ENCODE peak calls at places on chromosomes 7 and 10, in seven cellular contexts. One of them, this sample, is unnamed.

GRCh38 chr10:46304671-46305429 is 18.1 kb downstream of the ANTXRL start:
- DNase-seq in A549: no peak
- DNase-seq in hepatocyte: no peak
- DNase-seq in body of pancreas: no peak
- DNase-seq in SJSA1: no peak
- DNase-seq in cardiac muscle cell: no peak
- DNase-seq in neural progenitor cell: no peak
- DNase-seq in this sample: no peak

GRCh38 chr10:70903262-70903921 is 15.0 kb upstream of the PCBD1 start:
- DNase-seq in A549: peak
- DNase-seq in hepatocyte: peak
- DNase-seq in body of pancreas: peak
- DNase-seq in SJSA1: no peak
- DNase-seq in cardiac muscle cell: peak
- DNase-seq in neural progenitor cell: peak
- DNase-seq in this sample: peak

GRCh38 chr7:22561356-22561755 is 61.4 kb upstream of the STEAP1B start:
- DNase-seq in A549: peak
- DNase-seq in hepatocyte: peak
- DNase-seq in body of pancreas: peak
- DNase-seq in SJSA1: peak
- DNase-seq in cardiac muscle cell: peak
- DNase-seq in neural progenitor cell: peak
- DNase-seq in this sample: peak

GRCh38 chr7:115477193-115477651 is 553.3 kb downstream of the TFEC start:
- DNase-seq in A549: no peak
- DNase-seq in hepatocyte: peak
- DNase-seq in body of pancreas: peak
- DNase-seq in SJSA1: no peak
- DNase-seq in cardiac muscle cell: peak
- DNase-seq in neural progenitor cell: peak
- DNase-seq in this sample: peak

GRCh38 chr7:152887779-152888178 is 128.2 kb downstream of the ACTR3B start:
- DNase-seq in A549: no peak
- DNase-seq in hepatocyte: no peak
- DNase-seq in body of pancreas: no peak
- DNase-seq in SJSA1: no peak
- DNase-seq in cardiac muscle cell: no peak
- DNase-seq in neural progenitor cell: no peak
- DNase-seq in this sample: no peak

GRCh38 chr10:6399241-6399701 is 180.8 kb downstream of the PRKCQ start:
- DNase-seq in A549: peak
- DNase-seq in hepatocyte: no peak
- DNase-seq in body of pancreas: no peak
- DNase-seq in SJSA1: peak
- DNase-seq in cardiac muscle cell: no peak
- DNase-seq in neural progenitor cell: no peak
- DNase-seq in this sample: no peak

GRCh38 chr7:42198974-42199668 is 37.9 kb downstream of the GLI3 start:
- DNase-seq in A549: no peak
- DNase-seq in hepatocyte: no peak
- DNase-seq in body of pancreas: no peak
- DNase-seq in SJSA1: no peak
- DNase-seq in cardiac muscle cell: no peak
- DNase-seq in neural progenitor cell: no peak
- DNase-seq in this sample: no peak

GRCh38 chr7:12650080-12650479 is 37.4 kb upstream of the ARL4A start:
- DNase-seq in A549: no peak
- DNase-seq in hepatocyte: no peak
- DNase-seq in body of pancreas: no peak
- DNase-seq in SJSA1: no peak
- DNase-seq in cardiac muscle cell: no peak
- DNase-seq in neural progenitor cell: no peak
- DNase-seq in this sample: no peak

GRCh38 chr7:33873981-33874750 is 31.2 kb upstream of the BMPER start:
- DNase-seq in A549: peak
- DNase-seq in hepatocyte: no peak
- DNase-seq in body of pancreas: no peak
- DNase-seq in SJSA1: no peak
- DNase-seq in cardiac muscle cell: peak
- DNase-seq in neural progenitor cell: no peak
- DNase-seq in this sample: no peak

GRCh38 chr10:7872041-7872442 is 53.7 kb downstream of the TAF3 start:
- DNase-seq in A549: peak
- DNase-seq in hepatocyte: peak
- DNase-seq in body of pancreas: no peak
- DNase-seq in SJSA1: no peak
- DNase-seq in cardiac muscle cell: peak
- DNase-seq in neural progenitor cell: peak
- DNase-seq in this sample: no peak

GRCh38 chr7:1567082-1567771 is 2.6 kb downstream of the PSMG3 start:
- DNase-seq in A549: no peak
- DNase-seq in hepatocyte: no peak
- DNase-seq in body of pancreas: no peak
- DNase-seq in SJSA1: peak
- DNase-seq in cardiac muscle cell: no peak
- DNase-seq in neural progenitor cell: no peak
- DNase-seq in this sample: no peak

GRCh38 chr7:20666444-20666843 is 51.0 kb downstream of the ABCB5 start:
- DNase-seq in A549: no peak
- DNase-seq in hepatocyte: no peak
- DNase-seq in body of pancreas: no peak
- DNase-seq in SJSA1: no peak
- DNase-seq in cardiac muscle cell: no peak
- DNase-seq in neural progenitor cell: no peak
- DNase-seq in this sample: no peak

GRCh38 chr10:1465421-1465902 is 271.9 kb downstream of the ADARB2 start:
- DNase-seq in A549: no peak
- DNase-seq in hepatocyte: peak
- DNase-seq in body of pancreas: no peak
- DNase-seq in SJSA1: peak
- DNase-seq in cardiac muscle cell: no peak
- DNase-seq in neural progenitor cell: no peak
- DNase-seq in this sample: no peak

GRCh38 chr7:33748793-33749192 is 156.5 kb upstream of the BMPER start:
- DNase-seq in A549: no peak
- DNase-seq in hepatocyte: no peak
- DNase-seq in body of pancreas: no peak
- DNase-seq in SJSA1: no peak
- DNase-seq in cardiac muscle cell: peak
- DNase-seq in neural progenitor cell: no peak
- DNase-seq in this sample: peak

GRCh38 chr7:88851220-88851619 is 55.7 kb upstream of the TEX47 start:
- DNase-seq in A549: no peak
- DNase-seq in hepatocyte: no peak
- DNase-seq in body of pancreas: no peak
- DNase-seq in SJSA1: no peak
- DNase-seq in cardiac muscle cell: no peak
- DNase-seq in neural progenitor cell: no peak
- DNase-seq in this sample: no peak

GRCh38 chr7:93327006-93327633 is 95.0 kb downstream of the VPS50 start:
- DNase-seq in A549: no peak
- DNase-seq in hepatocyte: no peak
- DNase-seq in body of pancreas: no peak
- DNase-seq in SJSA1: peak
- DNase-seq in cardiac muscle cell: peak
- DNase-seq in neural progenitor cell: no peak
- DNase-seq in this sample: no peak

GRCh38 chr7:121006731-121007315 is 18.3 kb downstream of the CPED1 start:
- DNase-seq in A549: no peak
- DNase-seq in hepatocyte: no peak
- DNase-seq in body of pancreas: no peak
- DNase-seq in SJSA1: peak
- DNase-seq in cardiac muscle cell: no peak
- DNase-seq in neural progenitor cell: peak
- DNase-seq in this sample: no peak

GRCh38 chr10:114852197-114852596 is 30.6 kb downstream of the FHIP2A start:
- DNase-seq in A549: no peak
- DNase-seq in hepatocyte: no peak
- DNase-seq in body of pancreas: no peak
- DNase-seq in SJSA1: no peak
- DNase-seq in cardiac muscle cell: no peak
- DNase-seq in neural progenitor cell: no peak
- DNase-seq in this sample: no peak

GRCh38 chr10:81109200-81109752 is 571.6 kb downstream of the SH2D4B start:
- DNase-seq in A549: no peak
- DNase-seq in hepatocyte: peak
- DNase-seq in body of pancreas: no peak
- DNase-seq in SJSA1: no peak
- DNase-seq in cardiac muscle cell: no peak
- DNase-seq in neural progenitor cell: no peak
- DNase-seq in this sample: no peak

GRCh38 chr10:49023071-49023470 is 83.4 kb upstream of the LRRC18 start:
- DNase-seq in A549: no peak
- DNase-seq in hepatocyte: no peak
- DNase-seq in body of pancreas: no peak
- DNase-seq in SJSA1: no peak
- DNase-seq in cardiac muscle cell: no peak
- DNase-seq in neural progenitor cell: no peak
- DNase-seq in this sample: no peak

GRCh38 chr10:49023752-49024151 is 84.1 kb upstream of the LRRC18 start:
- DNase-seq in A549: no peak
- DNase-seq in hepatocyte: peak
- DNase-seq in body of pancreas: no peak
- DNase-seq in SJSA1: no peak
- DNase-seq in cardiac muscle cell: peak
- DNase-seq in neural progenitor cell: no peak
- DNase-seq in this sample: no peak

GRCh38 chr10:49025347-49025983 is 85.8 kb upstream of the LRRC18 start:
- DNase-seq in A549: no peak
- DNase-seq in hepatocyte: no peak
- DNase-seq in body of pancreas: no peak
- DNase-seq in SJSA1: no peak
- DNase-seq in cardiac muscle cell: no peak
- DNase-seq in neural progenitor cell: no peak
- DNase-seq in this sample: no peak

GRCh38 chr10:49028639-49029038 is 86.7 kb downstream of the VSTM4 start:
- DNase-seq in A549: no peak
- DNase-seq in hepatocyte: no peak
- DNase-seq in body of pancreas: no peak
- DNase-seq in SJSA1: no peak
- DNase-seq in cardiac muscle cell: no peak
- DNase-seq in neural progenitor cell: no peak
- DNase-seq in this sample: no peak

DNA sequence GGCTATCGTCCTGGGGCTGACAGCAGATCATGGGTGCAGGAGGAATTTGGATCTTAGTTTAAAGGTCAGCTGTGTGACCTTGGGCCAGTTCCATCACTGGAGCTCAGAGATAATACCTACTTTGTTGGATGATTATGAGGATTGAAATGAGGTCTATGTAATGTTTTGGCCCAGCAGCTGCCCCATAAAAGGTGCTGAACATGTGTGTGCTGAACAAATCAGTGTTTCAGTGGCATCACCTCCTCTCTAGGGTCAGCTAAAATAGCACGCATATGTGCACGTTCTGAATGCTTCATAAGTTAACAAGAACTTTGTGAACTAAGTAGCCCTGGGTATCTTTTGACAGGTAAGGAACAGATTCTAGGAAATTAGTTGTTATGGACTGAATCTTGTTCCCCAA is 84.8 kb upstream of the LRRC18 start:
- DNase-seq in A549: no peak
- DNase-seq in hepatocyte: no peak
- DNase-seq in body of pancreas: no peak
- DNase-seq in SJSA1: no peak
- DNase-seq in cardiac muscle cell: no peak
- DNase-seq in neural progenitor cell: no peak
- DNase-seq in this sample: no peak
- H3K27ac ChIP-seq in A549: no peak
- H3K27ac ChIP-seq in hepatocyte: peak
- H3K27ac ChIP-seq in body of pancreas: no peak
- H3K27ac ChIP-seq in SJSA1: no peak
- H3K27ac ChIP-seq in cardiac muscle cell: no peak
- H3K27ac ChIP-seq in neural progenitor cell: no peak
- H3K27ac ChIP-seq in this sample: no peak

GRCh38 chr7:144408116-144408515 is 4.6 kb upstream of the NOBOX start:
- DNase-seq in A549: no peak
- DNase-seq in hepatocyte: no peak
- DNase-seq in body of pancreas: no peak
- DNase-seq in SJSA1: no peak
- DNase-seq in cardiac muscle cell: no peak
- DNase-seq in neural progenitor cell: no peak
- DNase-seq in this sample: no peak
- H3K27ac ChIP-seq in A549: no peak
- H3K27ac ChIP-seq in hepatocyte: peak
- H3K27ac ChIP-seq in body of pancreas: no peak
- H3K27ac ChIP-seq in SJSA1: no peak
- H3K27ac ChIP-seq in cardiac muscle cell: no peak
- H3K27ac ChIP-seq in neural progenitor cell: no peak
- H3K27ac ChIP-seq in this sample: no peak

DNA sequence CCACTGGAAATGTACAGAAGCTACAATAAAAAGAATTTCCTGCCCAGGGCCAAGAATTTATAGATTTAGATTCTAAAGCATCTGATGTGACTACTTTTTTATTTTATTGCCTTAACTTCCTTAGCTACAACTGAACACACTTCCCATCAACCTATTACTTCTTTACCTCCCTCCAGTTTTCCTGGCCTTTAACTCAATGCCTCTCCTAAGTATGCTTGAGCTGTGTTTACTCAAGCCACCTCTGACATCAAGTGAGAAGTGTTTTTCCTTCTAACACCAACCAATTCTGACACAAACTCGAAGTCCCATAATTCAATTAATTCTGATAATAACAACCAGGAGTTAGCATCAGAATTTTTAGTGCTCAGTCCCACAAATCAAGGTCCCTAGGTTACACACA is 170.0 kb downstream of the IMMP2L start:
- DNase-seq in A549: no peak
- DNase-seq in hepatocyte: no peak
- DNase-seq in body of pancreas: no peak
- DNase-seq in SJSA1: no peak
- DNase-seq in cardiac muscle cell: peak
- DNase-seq in neural progenitor cell: no peak
- DNase-seq in this sample: no peak
- H3K27ac ChIP-seq in A549: no peak
- H3K27ac ChIP-seq in hepatocyte: no peak
- H3K27ac ChIP-seq in body of pancreas: no peak
- H3K27ac ChIP-seq in SJSA1: peak
- H3K27ac ChIP-seq in cardiac muscle cell: no peak
- H3K27ac ChIP-seq in neural progenitor cell: peak
- H3K27ac ChIP-seq in this sample: no peak

DNA sequence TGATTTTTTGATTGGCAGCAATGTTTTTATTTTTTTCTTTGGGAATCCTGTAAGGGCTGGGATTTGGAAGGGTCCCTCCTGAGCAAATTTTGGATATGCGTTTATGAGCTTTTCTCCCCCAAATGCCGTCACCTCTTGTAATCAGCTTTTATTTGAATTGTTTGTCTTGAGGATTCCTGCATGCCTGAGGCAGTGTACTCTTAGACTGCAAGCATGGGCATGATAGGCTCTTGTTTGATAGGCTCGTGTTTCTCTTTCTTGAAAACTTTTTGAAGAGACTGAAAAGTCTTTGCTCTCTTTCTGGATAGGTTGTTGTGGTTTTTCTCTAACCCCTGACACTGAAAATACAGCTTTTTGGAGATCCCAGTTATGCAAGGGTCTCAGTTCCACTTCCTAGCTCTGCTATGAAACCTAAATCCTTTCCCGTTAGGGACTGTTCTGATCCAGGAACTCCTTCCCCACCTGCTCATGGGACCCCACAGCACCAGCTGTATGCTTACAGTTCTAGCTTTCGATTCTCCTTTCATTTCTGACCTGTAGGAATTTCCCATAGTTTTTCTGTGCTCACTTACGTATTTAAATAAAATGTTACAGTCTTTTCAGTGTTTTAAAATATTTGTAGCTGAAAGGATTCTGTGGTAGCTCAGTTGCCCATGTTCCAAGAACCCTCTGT is 17.2 kb downstream of the TSPAN13 start:
- DNase-seq in A549: no peak
- DNase-seq in hepatocyte: no peak
- DNase-seq in body of pancreas: no peak
- DNase-seq in SJSA1: no peak
- DNase-seq in cardiac muscle cell: no peak
- DNase-seq in neural progenitor cell: no peak
- DNase-seq in this sample: no peak
- H3K27ac ChIP-seq in A549: no peak
- H3K27ac ChIP-seq in hepatocyte: peak
- H3K27ac ChIP-seq in body of pancreas: no peak
- H3K27ac ChIP-seq in SJSA1: no peak
- H3K27ac ChIP-seq in cardiac muscle cell: no peak
- H3K27ac ChIP-seq in neural progenitor cell: no peak
- H3K27ac ChIP-seq in this sample: no peak

This sample was measured in psoas muscle.